ENCODE peak calls at places on chromosomes 2 and 18, in nine cellular contexts. One of them, this sample, is unnamed.

GRCh38 chr2:98216611-98217010 is 129.6 kb downstream of the VWA3B start:
- DNase-seq in RWPE1: no peak
- DNase-seq in AG10803: no peak
- DNase-seq in epithelial cell of esophagus: peak
- DNase-seq in endodermal cell: no peak
- DNase-seq in spleen: no peak
- DNase-seq in BJ: no peak
- DNase-seq in fibroblast of lung: no peak
- DNase-seq in GM12865: no peak
- DNase-seq in this sample: no peak

GRCh38 chr18:48894266-48894600 is 56.5 kb downstream of the SMAD7 start:
- DNase-seq in BJ: no peak
- DNase-seq in fibroblast of lung: no peak
- DNase-seq in AG10803: no peak
- DNase-seq in epithelial cell of esophagus: no peak
- DNase-seq in GM12865: no peak
- DNase-seq in endodermal cell: no peak
- DNase-seq in RWPE1: no peak
- DNase-seq in spleen: peak
- DNase-seq in this sample: no peak

GRCh38 chr2:129050116-129050515 is 731.4 kb upstream of the HS6ST1 start:
- DNase-seq in epithelial cell of esophagus: no peak
- DNase-seq in BJ: no peak
- DNase-seq in GM12865: no peak
- DNase-seq in endodermal cell: peak
- DNase-seq in fibroblast of lung: no peak
- DNase-seq in spleen: no peak
- DNase-seq in AG10803: no peak
- DNase-seq in RWPE1: no peak
- DNase-seq in this sample: no peak

GRCh38 chr2:119276864-119277263 is 53.2 kb downstream of the STEAP3 start:
- DNase-seq in GM12865: no peak
- DNase-seq in epithelial cell of esophagus: no peak
- DNase-seq in BJ: no peak
- DNase-seq in fibroblast of lung: no peak
- DNase-seq in spleen: no peak
- DNase-seq in RWPE1: no peak
- DNase-seq in endodermal cell: peak
- DNase-seq in AG10803: no peak
- DNase-seq in this sample: no peak

GRCh38 chr18:22106536-22107292 is 62.7 kb upstream of the GATA6 start:
- DNase-seq in fibroblast of lung: no peak
- DNase-seq in RWPE1: peak
- DNase-seq in AG10803: no peak
- DNase-seq in spleen: no peak
- DNase-seq in GM12865: no peak
- DNase-seq in BJ: no peak
- DNase-seq in endodermal cell: peak
- DNase-seq in epithelial cell of esophagus: peak
- DNase-seq in this sample: no peak

GRCh38 chr2:197782121-197782520 is 3.0 kb downstream of the BOLL start:
- DNase-seq in fibroblast of lung: no peak
- DNase-seq in epithelial cell of esophagus: no peak
- DNase-seq in spleen: no peak
- DNase-seq in GM12865: no peak
- DNase-seq in BJ: no peak
- DNase-seq in endodermal cell: no peak
- DNase-seq in AG10803: no peak
- DNase-seq in RWPE1: no peak
- DNase-seq in this sample: no peak

GRCh38 chr18:3458378-3458777 is 8.4 kb downstream of the TGIF1 start:
- DNase-seq in epithelial cell of esophagus: no peak
- DNase-seq in AG10803: no peak
- DNase-seq in spleen: no peak
- DNase-seq in RWPE1: no peak
- DNase-seq in BJ: no peak
- DNase-seq in endodermal cell: no peak
- DNase-seq in fibroblast of lung: no peak
- DNase-seq in GM12865: no peak
- DNase-seq in this sample: no peak

GRCh38 chr18:74132201-74132600 is 15.4 kb downstream of the FBXO15 start:
- DNase-seq in epithelial cell of esophagus: no peak
- DNase-seq in spleen: no peak
- DNase-seq in endodermal cell: no peak
- DNase-seq in BJ: no peak
- DNase-seq in GM12865: no peak
- DNase-seq in RWPE1: no peak
- DNase-seq in fibroblast of lung: no peak
- DNase-seq in AG10803: no peak
- DNase-seq in this sample: no peak

GRCh38 chr2:26785431-26786206 is at the start of gene CENPA:
- DNase-seq in epithelial cell of esophagus: peak
- DNase-seq in fibroblast of lung: peak
- DNase-seq in GM12865: peak
- DNase-seq in spleen: peak
- DNase-seq in BJ: peak
- DNase-seq in RWPE1: peak
- DNase-seq in endodermal cell: peak
- DNase-seq in AG10803: peak
- DNase-seq in this sample: peak
- TF ChIP-seq CTCF in epithelial cell of esophagus: peak
- TF ChIP-seq CTCF in fibroblast of lung: no peak
- TF ChIP-seq CTCF in GM12865: no peak
- TF ChIP-seq CTCF in spleen: peak
- TF ChIP-seq CTCF in BJ: peak
- TF ChIP-seq CTCF in RWPE1: no peak
- TF ChIP-seq CTCF in endodermal cell: peak
- TF ChIP-seq CTCF in AG10803: peak
- TF ChIP-seq CTCF in this sample: no peak

GRCh38 chr2:232117413-232117812 is 155.9 kb downstream of the DIS3L2 start:
- DNase-seq in fibroblast of lung: no peak
- DNase-seq in RWPE1: no peak
- DNase-seq in GM12865: no peak
- DNase-seq in BJ: no peak
- DNase-seq in epithelial cell of esophagus: no peak
- DNase-seq in spleen: no peak
- DNase-seq in endodermal cell: peak
- DNase-seq in AG10803: no peak
- DNase-seq in this sample: no peak
- TF ChIP-seq CTCF in fibroblast of lung: no peak
- TF ChIP-seq CTCF in RWPE1: no peak
- TF ChIP-seq CTCF in GM12865: no peak
- TF ChIP-seq CTCF in BJ: no peak
- TF ChIP-seq CTCF in epithelial cell of esophagus: no peak
- TF ChIP-seq CTCF in spleen: no peak
- TF ChIP-seq CTCF in endodermal cell: peak
- TF ChIP-seq CTCF in AG10803: no peak
- TF ChIP-seq CTCF in this sample: no peak

DNA sequence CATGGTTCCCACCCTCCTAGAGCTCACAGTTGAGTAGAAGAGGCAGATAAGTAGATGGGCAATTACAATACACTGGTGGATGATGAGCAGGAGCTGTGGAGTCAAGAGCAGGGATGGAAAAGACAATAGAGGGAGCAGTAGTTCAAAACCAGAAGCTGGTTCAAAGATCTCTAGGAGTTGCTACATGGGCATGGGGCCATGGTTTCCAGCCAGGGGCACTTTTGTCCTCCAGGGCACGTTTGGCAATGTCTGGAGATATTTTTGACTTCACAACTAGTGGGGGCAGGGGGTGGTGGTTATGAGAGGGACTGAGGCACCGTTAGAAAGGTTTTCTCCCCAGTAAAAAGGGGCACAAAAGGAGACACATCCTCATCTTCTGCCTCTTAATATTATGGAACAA is 236.0 kb downstream of the DYSF start:
- DNase-seq in AG10803: no peak
- DNase-seq in fibroblast of lung: no peak
- DNase-seq in BJ: no peak
- DNase-seq in endodermal cell: no peak
- DNase-seq in epithelial cell of esophagus: no peak
- DNase-seq in spleen: no peak
- DNase-seq in RWPE1: no peak
- DNase-seq in GM12865: no peak
- DNase-seq in this sample: no peak
- TF ChIP-seq CTCF in AG10803: no peak
- TF ChIP-seq CTCF in fibroblast of lung: peak
- TF ChIP-seq CTCF in BJ: no peak
- TF ChIP-seq CTCF in endodermal cell: no peak
- TF ChIP-seq CTCF in epithelial cell of esophagus: no peak
- TF ChIP-seq CTCF in spleen: no peak
- TF ChIP-seq CTCF in RWPE1: no peak
- TF ChIP-seq CTCF in GM12865: no peak
- TF ChIP-seq CTCF in this sample: no peak

DNA sequence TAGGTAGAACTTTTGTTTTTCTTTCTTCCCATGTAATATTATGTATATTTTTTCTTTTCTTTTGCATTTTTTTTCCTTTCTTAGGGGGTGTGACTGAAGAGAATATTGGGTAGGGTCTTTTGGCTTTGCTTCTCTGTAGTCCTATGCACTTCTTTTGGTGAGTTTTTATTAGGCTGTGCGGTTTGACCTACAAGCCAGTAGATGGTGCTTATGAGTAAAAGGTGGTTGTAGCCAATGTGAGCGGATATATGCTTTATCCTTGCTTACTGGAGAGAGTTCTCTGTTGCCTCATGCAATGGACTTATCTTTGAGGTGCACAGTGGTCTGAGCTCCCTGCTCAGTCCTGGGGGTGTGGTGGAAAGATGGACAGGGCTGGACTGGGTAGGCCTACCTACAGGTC is 52.7 kb downstream of the DSEL start:
- DNase-seq in epithelial cell of esophagus: peak
- DNase-seq in AG10803: no peak
- DNase-seq in spleen: no peak
- DNase-seq in GM12865: peak
- DNase-seq in RWPE1: no peak
- DNase-seq in BJ: no peak
- DNase-seq in fibroblast of lung: no peak
- DNase-seq in endodermal cell: peak
- DNase-seq in this sample: no peak
- TF ChIP-seq CTCF in epithelial cell of esophagus: peak
- TF ChIP-seq CTCF in AG10803: peak
- TF ChIP-seq CTCF in spleen: no peak
- TF ChIP-seq CTCF in GM12865: peak
- TF ChIP-seq CTCF in RWPE1: no peak
- TF ChIP-seq CTCF in BJ: peak
- TF ChIP-seq CTCF in fibroblast of lung: peak
- TF ChIP-seq CTCF in endodermal cell: peak
- TF ChIP-seq CTCF in this sample: no peak

GRCh38 chr2:64857581-64858471 is 131.4 kb upstream of the SLC1A4 start:
- DNase-seq in spleen: no peak
- DNase-seq in GM12865: no peak
- DNase-seq in epithelial cell of esophagus: no peak
- DNase-seq in BJ: no peak
- DNase-seq in fibroblast of lung: peak
- DNase-seq in endodermal cell: peak
- DNase-seq in RWPE1: no peak
- DNase-seq in AG10803: peak
- DNase-seq in this sample: no peak
- TF ChIP-seq CTCF in spleen: no peak
- TF ChIP-seq CTCF in GM12865: no peak
- TF ChIP-seq CTCF in epithelial cell of esophagus: no peak
- TF ChIP-seq CTCF in BJ: peak
- TF ChIP-seq CTCF in fibroblast of lung: no peak
- TF ChIP-seq CTCF in endodermal cell: no peak
- TF ChIP-seq CTCF in RWPE1: no peak
- TF ChIP-seq CTCF in AG10803: peak
- TF ChIP-seq CTCF in this sample: no peak

GRCh38 chr2:144042751-144043150 is 477.2 kb downstream of the ZEB2 start:
- DNase-seq in spleen: no peak
- DNase-seq in endodermal cell: no peak
- DNase-seq in AG10803: no peak
- DNase-seq in epithelial cell of esophagus: no peak
- DNase-seq in fibroblast of lung: no peak
- DNase-seq in RWPE1: no peak
- DNase-seq in BJ: no peak
- DNase-seq in GM12865: no peak
- DNase-seq in this sample: no peak

GRCh38 chr2:144040834-144041233 is 479.1 kb downstream of the ZEB2 start:
- DNase-seq in RWPE1: no peak
- DNase-seq in endodermal cell: no peak
- DNase-seq in epithelial cell of esophagus: no peak
- DNase-seq in AG10803: no peak
- DNase-seq in BJ: no peak
- DNase-seq in fibroblast of lung: no peak
- DNase-seq in spleen: no peak
- DNase-seq in GM12865: no peak
- DNase-seq in this sample: no peak

GRCh38 chr2:144041612-144042011 is 478.3 kb downstream of the ZEB2 start:
- DNase-seq in GM12865: no peak
- DNase-seq in fibroblast of lung: no peak
- DNase-seq in spleen: no peak
- DNase-seq in BJ: no peak
- DNase-seq in RWPE1: no peak
- DNase-seq in AG10803: no peak
- DNase-seq in epithelial cell of esophagus: no peak
- DNase-seq in endodermal cell: peak
- DNase-seq in this sample: no peak
- TF ChIP-seq CTCF in GM12865: no peak
- TF ChIP-seq CTCF in fibroblast of lung: no peak
- TF ChIP-seq CTCF in spleen: no peak
- TF ChIP-seq CTCF in BJ: no peak
- TF ChIP-seq CTCF in RWPE1: no peak
- TF ChIP-seq CTCF in AG10803: no peak
- TF ChIP-seq CTCF in epithelial cell of esophagus: no peak
- TF ChIP-seq CTCF in endodermal cell: peak
- TF ChIP-seq CTCF in this sample: no peak

This sample was measured in GM10248.